ENCODE peak calls at places on chromosomes 16 and 17, in seven cellular contexts. G, P, W, A, Y, X and L are unnamed samples.
A peak's percentile ranks its signal among the peaks of the same experiment; 100 is the strongest.

GRCh38 chr17:78583091-78583490 is 5.9 kb upstream of the DNAH17 start:
- DNase-seq in G (no peak), P (no peak), W (peak; percentile 78), A (no peak), Y (no peak), X (no peak), L (no peak)

GRCh38 chr16:74740795-74741304 is 33.8 kb downstream of the FA2H start:
- DNase-seq in G (no peak), P (no peak), W (no peak), A (no peak), Y (peak; percentile 49), X (no peak), L (no peak)

GRCh38 chr16:86748643-86749042 is 170.3 kb downstream of the FOXL1 start:
- DNase-seq in G (no peak), P (no peak), W (no peak), A (no peak), Y (no peak), X (no peak), L (no peak)

GRCh38 chr16:54026456-54026855 is 260.1 kb downstream of the IRX3 start:
- DNase-seq in G (no peak), P (no peak), W (no peak), A (no peak), Y (no peak), X (no peak), L (no peak)

GRCh38 chr16:8583199-8583598 is 7.1 kb downstream of the TMEM114 start:
- DNase-seq in G (no peak), P (no peak), W (no peak), A (no peak), Y (peak; percentile 36), X (no peak), L (no peak)

GRCh38 chr16:57045694-57046381 is 46.5 kb upstream of the CPNE2 start:
- DNase-seq in G (no peak), P (peak; percentile 71), W (peak; percentile 80), A (peak; percentile 39), Y (peak; percentile 74), X (peak; percentile 61), L (no peak)

GRCh38 chr17:38403491-38403890 is 24.8 kb upstream of the ARHGAP23 start:
- DNase-seq in G (no peak), P (no peak), W (peak; percentile 50), A (no peak), Y (peak; percentile 52), X (peak; percentile 36), L (no peak)

GRCh38 chr17:4548721-4549531 is 6.3 kb downstream of the MYBBP1A start:
- DNase-seq in G (no peak), P (no peak), W (no peak), A (no peak), Y (no peak), X (no peak), L (no peak)

GRCh38 chr17:4881761-4882555 is 17.4 kb upstream of the C17orf107 start:
- DNase-seq in G (peak; percentile 36), P (peak; percentile 70), W (peak; percentile 88), A (peak; percentile 29), Y (peak; percentile 34), X (peak; percentile 23), L (no peak)

GRCh38 chr16:64964126-64964540 is 157.7 kb downstream of the CDH11 start:
- DNase-seq in G (no peak), P (no peak), W (no peak), A (no peak), Y (peak; percentile 41), X (no peak), L (no peak)

GRCh38 chr17:38341035-38341721 is 2.6 kb downstream of the GPR179 start:
- DNase-seq in G (no peak), P (no peak), W (peak; percentile 79), A (no peak), Y (no peak), X (no peak), L (no peak)

GRCh38 chr17:38727661-38728220 is 2.4 kb upstream of the CISD3 start:
- DNase-seq in G (no peak), P (peak; percentile 66), W (no peak), A (no peak), Y (no peak), X (no peak), L (no peak)

GRCh38 chr17:5592382-5592781 is 8.1 kb upstream of the NLRP1 start:
- DNase-seq in G (no peak), P (no peak), W (peak; percentile 30), A (peak; percentile 50), Y (peak; percentile 63), X (no peak), L (peak; percentile 11)

GRCh38 chr16:30669026-30670000 is 11.1 kb downstream of the FBRS start:
- DNase-seq in G (no peak), P (no peak), W (no peak), A (no peak), Y (no peak), X (no peak), L (no peak)
- H3K27me3 ChIP-seq in G (no peaks in the 10 kb centered on the region), P (no peaks in the 10 kb centered on the region), W (peaks cover 53% of the 10 kb centered on the region), A (no peaks in the 10 kb centered on the region), Y (no peaks in the 10 kb centered on the region), X (no peaks in the 10 kb centered on the region), L (no peaks in the 10 kb centered on the region)

GRCh38 chr16:50944431-50944830 is 202.5 kb downstream of the CYLD start:
- DNase-seq in G (no peak), P (no peak), W (no peak), A (no peak), Y (no peak), X (no peak), L (no peak)
- H3K27me3 ChIP-seq in G (peaks cover 2% of the 10 kb centered on the region), P (no peaks in the 10 kb centered on the region), W (no peaks in the 10 kb centered on the region), A (peaks cover 6% of the 10 kb centered on the region), Y (no peaks in the 10 kb centered on the region), X (no peaks in the 10 kb centered on the region), L (no peaks in the 10 kb centered on the region)

DNA sequence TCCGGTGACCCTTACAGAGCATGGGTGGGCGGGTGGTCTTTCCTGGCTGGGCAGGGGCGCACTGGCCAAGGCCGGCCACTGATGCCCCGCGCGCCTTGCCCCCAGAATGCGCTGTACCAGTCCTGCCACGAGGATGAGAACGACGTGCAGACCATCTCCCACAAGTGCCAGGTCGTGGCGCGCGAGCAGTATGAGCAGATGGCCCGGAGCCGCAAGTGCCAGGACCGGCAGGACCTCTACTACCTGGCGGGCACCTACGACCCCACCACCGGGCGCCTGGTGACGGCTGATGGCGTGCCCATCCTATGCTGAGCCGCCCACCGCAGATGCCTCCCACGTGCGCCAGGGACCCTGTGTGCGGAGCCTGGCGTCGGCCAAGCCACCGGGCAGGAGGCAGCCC is 49.1 kb downstream of the ACTG1 start:
- DNase-seq in G (no peak), P (no peak), W (no peak), A (no peak), Y (no peak), X (no peak), L (no peak)
- H3K27me3 ChIP-seq in G (no peaks in the 10 kb centered on the region), P (no peaks in the 10 kb centered on the region), W (no peaks in the 10 kb centered on the region), A (no peaks in the 10 kb centered on the region), Y (no peaks in the 10 kb centered on the region), X (no peaks in the 10 kb centered on the region), L (no peaks in the 10 kb centered on the region)

GRCh38 chr17:61352771-61353170 is 46.9 kb upstream of the TBX2 start:
- DNase-seq in G (no peak), P (no peak), W (peak; percentile 62), A (no peak), Y (no peak), X (no peak), L (no peak)
- H3K27me3 ChIP-seq in G (no peaks in the 10 kb centered on the region), P (no peaks in the 10 kb centered on the region), W (no peaks in the 10 kb centered on the region), A (no peaks in the 10 kb centered on the region), Y (no peaks in the 10 kb centered on the region), X (no peaks in the 10 kb centered on the region), L (no peaks in the 10 kb centered on the region)

GRCh38 chr16:27800817-27801216 is 250.9 kb downstream of the KATNIP start:
- DNase-seq in G (no peak), P (no peak), W (no peak), A (no peak), Y (no peak), X (no peak), L (no peak)
- H3K27me3 ChIP-seq in G (no peaks in the 10 kb centered on the region), P (peaks cover 3% of the 10 kb centered on the region), W (no peaks in the 10 kb centered on the region), A (peaks cover 7% of the 10 kb centered on the region), Y (peaks cover 2% of the 10 kb centered on the region), X (no peaks in the 10 kb centered on the region), L (no peaks in the 10 kb centered on the region)

GRCh38 chr17:62705781-62706597 is 78.5 kb downstream of the MRC2 start:
- DNase-seq in G (no peak), P (no peak), W (peak; percentile 86), A (no peak), Y (no peak), X (no peak), L (no peak)

GRCh38 chr17:62708587-62708986 is 81.1 kb downstream of the MRC2 start:
- DNase-seq in G (no peak), P (no peak), W (peak; percentile 28), A (no peak), Y (peak; percentile 38), X (no peak), L (no peak)

GRCh38 chr17:62705116-62705515 is 77.6 kb downstream of the MRC2 start:
- DNase-seq in G (no peak), P (no peak), W (no peak), A (no peak), Y (no peak), X (no peak), L (no peak)

GRCh38 chr17:62706598-62707424 is 79.3 kb downstream of the MRC2 start:
- DNase-seq in G (no peak), P (no peak), W (peak; percentile 26), A (no peak), Y (no peak), X (no peak), L (no peak)

GRCh38 chr17:62707425-62707739 is 79.9 kb downstream of the MRC2 start:
- DNase-seq in G (no peak), P (no peak), W (peak; percentile 24), A (no peak), Y (no peak), X (no peak), L (no peak)
- H3K27me3 ChIP-seq in G (no peaks in the 10 kb centered on the region), P (no peaks in the 10 kb centered on the region), W (no peaks in the 10 kb centered on the region), A (peaks cover 6% of the 10 kb centered on the region), Y (no peaks in the 10 kb centered on the region), X (peaks cover 10% of the 10 kb centered on the region), L (no peaks in the 10 kb centered on the region)

DNA sequence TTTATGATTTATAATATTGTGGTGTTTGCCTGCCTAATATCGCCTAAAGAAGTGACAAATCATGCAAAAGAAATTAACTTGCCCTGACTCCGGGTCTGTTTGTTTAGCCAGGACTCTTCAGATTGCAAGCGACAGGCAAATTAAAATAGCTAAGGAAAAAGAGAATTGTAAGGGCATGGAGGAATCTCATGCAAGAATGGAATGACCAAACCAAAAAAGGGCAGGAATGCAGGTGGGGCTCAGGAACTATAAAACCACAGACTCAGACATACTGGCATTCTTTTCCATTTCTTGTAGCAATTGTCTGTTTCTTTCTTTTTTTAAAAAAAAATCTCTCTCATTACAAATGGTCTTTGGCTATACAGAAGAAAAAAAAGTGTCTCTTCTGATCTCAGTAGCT is 188.1 kb upstream of the XYLT1 start:
- DNase-seq in G (no peak), P (no peak), W (no peak), A (no peak), Y (no peak), X (no peak), L (no peak)
- H3K27me3 ChIP-seq in G (no peaks in the 10 kb centered on the region), P (no peaks in the 10 kb centered on the region), W (no peaks in the 10 kb centered on the region), A (no peaks in the 10 kb centered on the region), Y (no peaks in the 10 kb centered on the region), X (peaks cover 2% of the 10 kb centered on the region), L (no peaks in the 10 kb centered on the region)

GRCh38 chr17:40694584-40694983 is 9.0 kb downstream of the KRT24 start:
- DNase-seq in G (no peak), P (no peak), W (no peak), A (no peak), Y (no peak), X (no peak), L (no peak)
- H3K27me3 ChIP-seq in G (peaks cover 14% of the 10 kb centered on the region), P (no peaks in the 10 kb centered on the region), W (no peaks in the 10 kb centered on the region), A (peaks cover 21% of the 10 kb centered on the region), Y (peaks cover 12% of the 10 kb centered on the region), X (peaks cover 6% of the 10 kb centered on the region), L (no peaks in the 10 kb centered on the region)

GRCh38 chr17:19288453-19288852 is 51.3 kb downstream of the EPN2 start:
- DNase-seq in G (no peak), P (no peak), W (peak; percentile 82), A (no peak), Y (no peak), X (no peak), L (no peak)
- H3K27me3 ChIP-seq in G (no peaks in the 10 kb centered on the region), P (peaks cover 3% of the 10 kb centered on the region), W (no peaks in the 10 kb centered on the region), A (no peaks in the 10 kb centered on the region), Y (no peaks in the 10 kb centered on the region), X (no peaks in the 10 kb centered on the region), L (no peaks in the 10 kb centered on the region)